ENCODE peak calls at places on chromosomes 1 and 21, in eight cellular contexts. T, S, I, K, M, O, C and P are unnamed samples.

GRCh38 chr1:84936116-84936810 is 43.3 kb upstream of the LPAR3 start:
- DNase-seq in S (peak), C (peak), T (peak), M (peak), K (peak), I (peak), O (peak), P (no peak)

GRCh38 chr1:229410692-229411433 is 23.0 kb downstream of the ACTA1 start:
- DNase-seq in O (peak), S (no peak), C (no peak), K (peak), T (peak), M (peak), I (peak), P (peak)

GRCh38 chr1:46687095-46687659 is 15.5 kb downstream of the TEX38 start:
- DNase-seq in T (no peak), K (no peak), S (no peak), M (peak), C (peak), O (peak), I (peak), P (no peak)

GRCh38 chr1:160149235-160149634 is 2.2 kb upstream of the ATP1A4 start:
- DNase-seq in O (no peak), M (no peak), T (no peak), S (no peak), I (no peak), C (no peak), K (no peak), P (no peak)

GRCh38 chr21:45987121-45987711 is 5.6 kb downstream of the COL6A1 start:
- DNase-seq in O (no peak), T (no peak), S (peak), C (no peak), K (no peak), M (no peak), I (no peak), P (no peak)

GRCh38 chr1:59429651-59430050 is 132.8 kb downstream of the FGGY start:
- DNase-seq in C (no peak), S (no peak), K (no peak), I (no peak), M (no peak), T (no peak), O (no peak), P (no peak)

GRCh38 chr1:113976609-113977278 is 2.5 kb upstream of the OLFML3 start:
- DNase-seq in O (peak), T (no peak), C (peak), I (peak), K (peak), M (no peak), S (no peak), P (no peak)

GRCh38 chr1:60088620-60089155 is 15.1 kb upstream of the C1orf87 start:
- DNase-seq in S (no peak), I (peak), T (no peak), K (no peak), M (no peak), O (no peak), C (no peak), P (no peak)

GRCh38 chr1:92352856-92353255 is 54.0 kb downstream of the RPAP2 start:
- DNase-seq in I (no peak), C (no peak), O (no peak), K (no peak), M (no peak), S (no peak), T (no peak), P (no peak)

GRCh38 chr1:228416217-228416971 is at the start of gene TRIM17:
- DNase-seq in K (no peak), I (no peak), M (no peak), T (peak), S (peak), O (peak), C (peak), P (no peak)